ENCODE peak calls at places on chromosomes 11 and 22, in four cellular contexts. Y is OCI-LY7, P is body of pancreas, G is A549. J is an unnamed sample.

GRCh38 chr11:92259861-92260260 is 35.2 kb downstream of the FAT3 start:
- DNase-seq in P (no peak), Y (no peak), G (no peak), J (no peak)

GRCh38 chr22:50700387-50701075 is 27.9 kb downstream of the SHANK3 start:
- DNase-seq in P (no peak), G (no peak), Y (no peak), J (peak)

GRCh38 chr11:18650859-18651557 is 16.9 kb upstream of the SPTY2D1 start:
- DNase-seq in G (peak), P (peak), Y (peak), J (peak)

GRCh38 chr11:29914203-29914930 is 102.5 kb downstream of the KCNA4 start:
- DNase-seq in P (no peak), G (no peak), Y (no peak), J (peak)

GRCh38 chr11:86905252-86905651 is 49.9 kb downstream of the FZD4 start:
- DNase-seq in G (no peak), Y (no peak), P (no peak), J (no peak)

GRCh38 chr11:125164091-125164421 is 495 bp upstream of the PKNOX2 start:
- DNase-seq in P (no peak), G (no peak), Y (no peak), J (no peak)

GRCh38 chr22:32534252-32535215 is 59.9 kb downstream of the FBXO7 start:
- DNase-seq in P (peak), G (no peak), Y (no peak), J (peak)

GRCh38 chr22:50057292-50057867 is 718 bp downstream of the TTLL8 start:
- DNase-seq in G (no peak), Y (no peak), P (no peak), J (no peak)

GRCh38 chr22:49638788-49639187 is 188.9 kb downstream of the BRD1 start:
- DNase-seq in Y (no peak), P (no peak), G (no peak), J (no peak)

GRCh38 chr11:46541593-46542371 is 52.0 kb downstream of the AMBRA1 start:
- DNase-seq in Y (no peak), G (peak), P (peak), J (no peak)

GRCh38 chr11:26541870-26542269 is 30.2 kb downstream of the MUC15 start:
- DNase-seq in G (no peak), Y (no peak), P (no peak), J (no peak)

GRCh38 chr11:36014499-36014898 is 70.6 kb downstream of the LDLRAD3 start:
- DNase-seq in P (no peak), G (no peak), Y (no peak), J (no peak)

GRCh38 chr22:19679476-19680099 is 34.7 kb upstream of the SEPTIN5 start:
- DNase-seq in G (no peak), Y (peak), P (peak), J (no peak)

GRCh38 chr22:20788627-20789344 is 14.9 kb downstream of the SERPIND1 start:
- DNase-seq in G (no peak), Y (no peak), P (no peak), J (no peak)

GRCh38 chr11:12196335-12196734 is 85.9 kb downstream of the MICAL2 start:
- DNase-seq in Y (no peak), G (no peak), P (no peak), J (no peak)

GRCh38 chr11:110230377-110230776 is 66.0 kb downstream of the RDX start:
- DNase-seq in Y (no peak), G (no peak), P (no peak), J (no peak)

GRCh38 chr11:77175021-77175842 is 47.2 kb downstream of the MYO7A start:
- DNase-seq in G (no peak), P (peak), Y (no peak), J (no peak)

GRCh38 chr11:66992041-66992440 is 16.9 kb downstream of the C11orf86 start:
- DNase-seq in P (no peak), G (no peak), Y (no peak), J (no peak)

GRCh38 chr11:12581923-12582322 is 92.3 kb upstream of the TEAD1 start:
- DNase-seq in G (peak), Y (no peak), P (no peak), J (peak)

GRCh38 chr22:20552913-20553401 is 45.5 kb downstream of the MED15 start:
- DNase-seq in G (no peak), P (peak), Y (no peak), J (peak)

GRCh38 chr22:29387921-29388758 is at the start of gene AP1B1:
- DNase-seq in P (peak), G (peak), Y (peak), J (peak)

GRCh38 chr11:2696461-2696860 is 3.3 kb downstream of the KCNQ1OT1 start:
- DNase-seq in Y (no peak), P (no peak), G (no peak), J (no peak)
- H3K4me3 ChIP-seq in Y (no peak), P (no peak), G (no peak), J (peak)

GRCh38 chr11:1545432-1545831 is 26.6 kb downstream of the DUSP8 start:
- DNase-seq in G (no peak), Y (no peak), P (no peak), J (no peak)

GRCh38 chr11:1547467-1548098 is 24.5 kb downstream of the DUSP8 start:
- DNase-seq in G (no peak), Y (no peak), P (no peak), J (no peak)

GRCh38 chr11:1546077-1546535 is 26.0 kb downstream of the DUSP8 start:
- DNase-seq in G (no peak), P (no peak), Y (no peak), J (peak)

GRCh38 chr11:1548221-1549070 is 23.6 kb downstream of the DUSP8 start:
- DNase-seq in Y (no peak), G (peak), P (peak), J (peak)

GRCh38 chr11:1546536-1547466 is 25.3 kb downstream of the DUSP8 start:
- DNase-seq in G (peak), Y (peak), P (peak), J (peak)
- H3K4me3 ChIP-seq in G (peak), Y (no peak), P (no peak), J (peak)

DNA sequence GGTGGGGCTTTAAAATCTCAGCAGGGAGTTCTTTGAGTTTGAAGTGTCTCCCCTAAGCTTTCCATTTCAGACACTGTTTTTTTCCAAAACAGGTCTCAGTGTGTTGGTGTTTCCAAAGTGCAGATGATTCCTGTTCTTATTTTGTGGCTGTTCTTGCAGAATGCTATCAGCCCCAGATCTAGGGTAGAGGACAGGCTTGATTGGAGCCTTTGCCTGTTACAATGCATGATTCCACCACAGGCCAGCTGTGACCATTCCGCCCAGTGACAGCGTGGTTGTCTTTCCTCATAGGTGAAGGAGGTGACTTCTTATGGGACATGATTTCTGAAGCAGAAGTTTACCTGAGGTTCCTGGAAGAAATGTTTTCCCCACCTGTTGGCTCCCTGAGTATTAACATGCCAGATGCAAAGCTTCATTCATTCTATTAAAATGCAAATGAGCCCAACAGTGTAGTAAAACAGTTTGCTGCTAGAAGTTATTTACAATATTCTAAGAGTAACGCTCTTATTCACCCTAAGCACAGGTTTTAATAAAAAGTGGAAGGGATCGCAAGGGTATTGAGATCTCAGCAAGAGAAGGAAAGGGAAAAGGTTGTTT is 36.9 kb upstream of the BIRC3 start:
- DNase-seq in G (no peak), P (no peak), Y (no peak), J (no peak)
- H3K4me3 ChIP-seq in G (no peak), P (no peak), Y (no peak), J (no peak)

GRCh38 chr11:2302844-2303626 is 1.2 kb downstream of the TSPAN32 start:
- DNase-seq in G (no peak), P (peak), Y (no peak), J (peak)

GRCh38 chr11:2300936-2301630 is 635 bp downstream of the C11orf21 start:
- DNase-seq in Y (no peak), G (no peak), P (no peak), J (no peak)

GRCh38 chr11:2301631-2302272 is at the start of the genes C11orf21 and TSPAN32:
- DNase-seq in G (no peak), Y (peak), P (peak), J (peak)

GRCh38 chr11:2303627-2304155 is 1.9 kb downstream of the TSPAN32 start:
- DNase-seq in Y (no peak), P (no peak), G (no peak), J (peak)

DNA sequence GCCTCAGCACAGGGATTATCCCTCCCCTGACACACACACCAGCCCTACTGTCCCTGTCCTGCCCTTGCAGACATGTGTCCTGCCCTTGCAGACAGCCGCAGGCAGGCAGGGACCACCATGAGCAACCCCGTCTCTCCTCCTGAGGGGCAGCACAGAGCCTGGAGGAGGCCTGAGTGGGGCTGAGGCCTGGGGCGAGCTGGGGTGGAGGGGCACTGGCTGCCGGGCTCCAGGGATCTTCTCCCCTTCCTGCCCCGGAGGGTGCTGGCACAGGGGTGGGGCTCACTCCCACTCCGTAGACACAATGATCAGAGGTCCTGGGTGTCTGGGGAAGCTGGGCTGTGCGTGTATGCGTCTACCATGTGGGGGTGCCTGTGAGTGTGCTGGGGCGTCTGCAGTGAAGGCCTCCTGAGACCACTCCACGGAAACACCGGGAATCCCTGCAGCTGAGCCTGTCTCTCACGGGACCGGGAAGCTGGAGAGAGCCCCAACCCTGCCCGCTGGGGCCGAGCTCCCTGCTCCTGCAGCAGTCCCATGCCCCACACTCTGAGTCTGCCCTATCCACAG is 549 bp downstream of the TSPAN32 start:
- DNase-seq in Y (no peak), G (no peak), P (no peak), J (peak)
- H3K4me3 ChIP-seq in Y (no peak), G (no peak), P (no peak), J (no peak)

GRCh38 chr11:64870176-64870892 is 8.1 kb downstream of the EHD1 start:
- DNase-seq in Y (no peak), P (peak), G (no peak), J (peak)
- H3K4me3 ChIP-seq in Y (peak), P (no peak), G (no peak), J (no peak)

DNA sequence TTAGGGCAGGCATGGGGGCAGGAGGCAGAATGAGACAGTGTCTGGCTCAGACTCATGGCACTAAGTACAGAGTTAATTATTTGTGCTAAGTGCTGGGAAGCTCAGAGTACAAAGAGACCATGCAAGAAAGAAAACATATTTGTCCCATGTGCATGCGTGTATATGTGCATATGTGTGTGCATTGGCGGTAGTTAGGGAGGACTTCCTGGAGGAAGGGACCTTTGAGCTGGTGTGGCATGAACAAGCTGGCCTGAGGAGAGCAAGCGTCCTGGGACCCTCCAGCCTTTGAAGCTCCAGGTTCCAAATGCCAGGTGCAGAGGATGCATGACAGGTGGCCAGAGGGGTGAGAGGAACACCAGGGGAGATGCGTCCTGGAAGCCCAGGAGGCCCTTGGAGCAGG is 6.1 kb downstream of the FBLN1 start:
- DNase-seq in Y (no peak), P (no peak), G (no peak), J (no peak)
- H3K4me3 ChIP-seq in Y (no peak), P (no peak), G (no peak), J (no peak)

DNA sequence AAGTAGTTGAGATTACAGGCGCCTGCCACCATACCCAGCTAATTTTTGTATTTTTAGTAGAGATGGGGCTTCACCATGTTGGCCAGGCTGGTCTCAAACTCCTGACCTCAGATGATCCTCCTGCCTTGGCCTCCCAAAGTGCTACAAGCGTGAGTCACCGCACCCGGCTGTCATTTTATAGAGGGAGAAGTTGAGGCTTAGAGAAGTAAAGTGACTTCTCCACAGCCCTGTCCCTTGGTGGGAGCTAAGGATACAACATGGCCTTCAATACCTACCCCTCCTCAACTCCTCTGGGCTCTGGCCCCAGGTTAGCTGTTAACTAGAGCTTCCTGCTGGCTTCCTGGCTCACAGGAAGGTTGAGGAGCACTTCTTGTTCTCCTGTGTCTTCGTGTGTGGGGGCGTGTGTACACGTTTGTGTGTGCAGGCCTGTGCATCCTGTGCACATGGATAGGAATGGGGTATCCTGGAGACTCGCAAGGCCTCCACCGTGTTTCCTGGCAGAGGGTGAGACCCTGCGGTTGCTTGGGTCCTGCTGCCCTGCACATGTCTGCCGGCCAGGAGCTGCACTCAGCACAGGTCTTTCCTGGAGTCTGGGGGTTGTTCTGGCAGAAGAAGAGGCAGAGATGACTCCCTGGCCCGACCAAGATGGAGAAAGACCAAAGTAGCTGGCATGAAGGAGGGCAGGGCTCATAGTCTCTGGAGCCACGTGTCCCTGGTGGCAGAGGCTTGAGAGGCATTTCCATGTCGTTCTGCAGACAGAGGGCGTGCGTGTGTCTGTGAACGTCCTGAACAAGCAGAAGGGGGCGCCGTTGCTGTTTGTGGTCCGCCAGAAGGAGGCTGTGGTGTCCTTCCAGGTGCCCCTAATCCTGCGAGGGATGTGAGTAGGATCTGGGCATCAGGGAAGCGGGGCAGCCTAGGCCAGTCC is 2.4 kb downstream of the SIDT2 start:
- DNase-seq in Y (peak), P (peak), G (peak), J (peak)
- H3K4me3 ChIP-seq in Y (peak), P (no peak), G (no peak), J (no peak)

GRCh38 chr22:36817429-36817783 is 571 bp upstream of the PVALB start:
- DNase-seq in P (no peak), G (no peak), Y (no peak), J (no peak)
- H3K4me3 ChIP-seq in P (no peak), G (peak), Y (no peak), J (no peak)

GRCh38 chr11:62427630-62428233 is 8.9 kb downstream of the SCGB1A1 start:
- DNase-seq in P (no peak), Y (no peak), G (no peak), J (no peak)
- H3K4me3 ChIP-seq in P (no peak), Y (no peak), G (no peak), J (no peak)

GRCh38 chr22:17007852-17008731 is at the start of gene GAB4:
- DNase-seq in P (no peak), Y (no peak), G (no peak), J (no peak)
- H3K4me3 ChIP-seq in P (no peak), Y (no peak), G (no peak), J (no peak)